ENCODE peak calls at places on chromosomes 4 and X, in six cellular contexts. T, N, Z, W, B and Q are unnamed samples.

GRCh38 chr4:1726146-1726934 is 5.0 kb downstream of the TACC3 start:
- DNase-seq in B (peak; percentile 67), T (peak; percentile 97), W (peak; percentile 84), N (peak; percentile 84), Z (peak; percentile 83), Q (peak; percentile 90)

GRCh38 chrX:19824603-19825002 is 62.8 kb downstream of the SH3KBP1 start:
- DNase-seq in N (no peak), B (no peak), Z (no peak), T (no peak), W (no peak), Q (no peak)

GRCh38 chr4:113278324-113278934 is 229.0 kb downstream of the ANK2 start:
- DNase-seq in W (peak; percentile 69), N (peak; percentile 70), T (peak; percentile 78), B (peak; percentile 55), Z (peak; percentile 69), Q (no peak)

GRCh38 chr4:105624530-105624929 is 72.1 kb downstream of the ARHGEF38 start:
- DNase-seq in B (peak; percentile 58), Z (no peak), T (no peak), N (no peak), W (no peak), Q (no peak)

GRCh38 chr4:152010680-152011079 is 249.9 kb upstream of the GATB start:
- DNase-seq in Z (no peak), W (no peak), T (no peak), B (no peak), N (no peak), Q (no peak)

GRCh38 chr4:4640692-4641091 is 98.8 kb upstream of the STX18 start:
- DNase-seq in B (no peak), Z (no peak), N (no peak), T (peak; percentile 45), W (no peak), Q (peak; percentile 63)

GRCh38 chr4:147037089-147037488 is 91.4 kb upstream of the TTC29 start:
- DNase-seq in W (no peak), B (no peak), Z (no peak), N (no peak), T (no peak), Q (no peak)

GRCh38 chrX:100615015-100615414 is 21.6 kb downstream of the TSPAN6 start:
- DNase-seq in W (peak; percentile 47), B (peak; percentile 50), Z (no peak), N (peak; percentile 60), T (no peak), Q (no peak)

GRCh38 chr4:98448923-98449322 is 187.7 kb downstream of the RAP1GDS1 start:
- DNase-seq in Z (no peak), T (no peak), B (peak; percentile 47), W (no peak), N (no peak), Q (no peak)

GRCh38 chrX:129139837-129140679 is 383.2 kb downstream of the SMARCA1 start:
- DNase-seq in N (peak; percentile 78), T (no peak), B (no peak), Z (no peak), W (no peak), Q (no peak)

GRCh38 chr4:46648088-46648744 is 258.3 kb upstream of the GABRA2 start:
- DNase-seq in Z (no peak), B (peak; percentile 72), W (no peak), N (peak; percentile 24), T (peak; percentile 21), Q (no peak)

GRCh38 chr4:77035153-77035552 is 40.6 kb downstream of the CCNI start:
- DNase-seq in W (no peak), T (no peak), B (no peak), Z (no peak), N (no peak), Q (no peak)

GRCh38 chrX:110683925-110684324 is 111.7 kb downstream of the CHRDL1 start:
- DNase-seq in B (no peak), T (no peak), W (no peak), Z (no peak), N (no peak), Q (no peak)

GRCh38 chr4:92304073-92304472 is 307 bp downstream of the GRID2 start:
- DNase-seq in Z (no peak), B (no peak), W (no peak), N (no peak), T (no peak), Q (no peak)

GRCh38 chr4:123411976-123412589 is 15.5 kb downstream of the SPRY1 start:
- DNase-seq in T (no peak), W (no peak), Z (no peak), N (no peak), B (no peak), Q (no peak)

GRCh38 chr4:170386511-170386910 is 296.8 kb upstream of the AADAT start:
- DNase-seq in B (peak; percentile 10), W (no peak), T (no peak), Z (no peak), N (no peak), Q (no peak)

GRCh38 chrX:134377537-134377936 is 82.4 kb upstream of the HPRT1 start:
- DNase-seq in W (no peak), B (peak; percentile 32), Z (no peak), N (peak; percentile 62), T (no peak), Q (no peak)

GRCh38 chr4:106502106-106502699 is 133.6 kb upstream of the GIMD1 start:
- DNase-seq in T (peak; percentile 60), N (peak; percentile 47), Z (no peak), W (peak; percentile 31), B (peak; percentile 52), Q (peak; percentile 38)

GRCh38 chr4:79227896-79228295 is 98.0 kb downstream of the NAA11 start:
- DNase-seq in B (no peak), N (no peak), T (no peak), W (no peak), Z (no peak), Q (no peak)

GRCh38 chr4:34771632-34772031 is 1472.7 kb downstream of the ARAP2 start:
- DNase-seq in Z (no peak), T (no peak), B (no peak), W (no peak), N (peak; percentile 28), Q (no peak)

GRCh38 chr4:141335166-141335565 is 114.5 kb downstream of the ZNF330 start:
- DNase-seq in B (no peak), N (no peak), Z (no peak), T (no peak), W (no peak), Q (no peak)

GRCh38 chrX:2549874-2550273 is 49.1 kb upstream of the DHRSX start:
- DNase-seq in N (no peak), W (no peak), Z (no peak), T (no peak), B (no peak), Q (no peak)

GRCh38 chrX:39212456-39212855 is 411.2 kb downstream of the MID1IP1 start:
- DNase-seq in W (no peak), N (no peak), B (no peak), Z (no peak), T (no peak), Q (no peak)

GRCh38 chrX:103913356-103914020 is 48.9 kb upstream of the TMSB15B start:
- DNase-seq in W (no peak), Z (no peak), N (no peak), B (no peak), T (no peak), Q (no peak)

GRCh38 chrX:103918584-103919335 is 43.7 kb upstream of the TMSB15B start:
- DNase-seq in T (peak; percentile 61), Z (peak; percentile 54), W (peak; percentile 63), N (peak; percentile 75), B (peak; percentile 66), Q (peak; percentile 85)

GRCh38 chrX:103918050-103918449 is 44.4 kb upstream of the TMSB15B start:
- DNase-seq in W (peak; percentile 51), Z (peak; percentile 57), T (peak; percentile 53), N (peak; percentile 81), B (peak; percentile 65), Q (peak; percentile 44)

DNA sequence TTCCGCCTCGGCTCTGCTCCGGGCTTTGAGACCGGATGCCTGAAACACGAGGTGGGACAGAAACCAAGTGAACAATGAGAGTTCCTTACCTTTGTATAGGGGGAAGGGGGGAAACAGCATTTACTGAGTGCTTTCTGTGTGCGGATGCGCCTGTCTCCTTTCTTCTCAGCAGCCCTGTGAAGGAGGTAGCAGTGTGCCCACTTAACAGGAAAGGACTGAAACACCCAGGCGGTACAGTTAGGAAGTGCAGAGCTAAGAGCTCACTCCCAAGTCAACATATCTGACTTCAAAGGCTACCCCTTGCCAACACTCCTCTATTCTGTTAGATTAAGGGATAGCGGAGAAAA is 43.1 kb upstream of the TMSB15B start:
- DNase-seq in T (no peak), B (no peak), W (no peak), N (peak; percentile 72), Z (no peak), Q (no peak)
- TF ChIP-seq CTCF in T (peak; percentile 55), B (peak; percentile 28), W (no peak), N (no peak), Z (no peak), Q (peak; percentile 33)

GRCh38 chr4:173837517-173837916 is 307.5 kb upstream of the HAND2 start:
- DNase-seq in B (no peak), W (no peak), T (no peak), N (no peak), Z (no peak), Q (no peak)

GRCh38 chr4:173829565-173829964 is 299.5 kb upstream of the HAND2 start:
- DNase-seq in W (no peak), Z (no peak), T (no peak), N (no peak), B (no peak), Q (no peak)

GRCh38 chr4:173835863-173836262 is 305.8 kb upstream of the HAND2 start:
- DNase-seq in Z (peak; percentile 27), T (no peak), N (no peak), B (peak; percentile 3), W (no peak), Q (peak; percentile 33)

DNA sequence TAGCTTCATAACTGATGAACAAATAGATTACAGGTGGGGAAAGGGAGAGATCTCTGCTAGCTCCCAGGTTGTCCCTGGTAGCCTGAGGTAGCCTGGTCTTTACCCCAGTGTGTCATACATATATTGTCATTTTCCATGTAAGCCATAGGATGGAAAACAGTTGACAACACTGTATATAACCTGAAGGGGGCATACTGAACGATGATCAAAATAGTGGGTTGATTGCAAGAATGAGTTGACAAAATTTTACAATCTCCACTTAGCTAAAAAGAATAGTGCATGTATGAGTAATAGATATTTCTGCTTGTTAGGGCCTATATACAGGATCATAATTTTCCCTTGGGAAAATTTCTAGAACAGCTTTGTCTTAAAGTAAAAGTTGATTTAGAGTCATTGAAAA is 304.1 kb upstream of the HAND2 start:
- DNase-seq in B (no peak), Z (no peak), N (peak; percentile 20), T (no peak), W (no peak), Q (no peak)
- TF ChIP-seq CTCF in B (no peak), Z (no peak), N (no peak), T (no peak), W (no peak), Q (no peak)

DNA sequence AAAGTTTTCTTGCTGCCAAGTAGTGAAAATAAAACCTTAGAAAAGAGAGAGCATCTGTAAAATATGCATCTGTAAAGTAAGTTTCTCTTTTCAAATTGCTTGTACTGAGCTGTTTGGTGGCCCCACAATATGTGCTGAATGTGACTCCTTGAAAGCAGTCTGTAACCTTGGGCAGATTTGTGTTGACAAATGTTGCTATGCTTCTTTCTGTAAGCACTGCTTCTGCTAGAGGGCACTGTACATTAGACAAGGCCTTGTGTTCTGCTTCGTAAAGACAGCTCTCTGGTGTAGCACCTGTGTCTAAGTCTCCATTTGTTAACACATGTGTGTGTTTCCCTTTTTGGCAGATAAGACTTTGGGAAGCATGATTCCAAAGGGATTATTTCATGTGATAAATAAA is 56.6 kb upstream of the NRK start:
- DNase-seq in W (no peak), N (no peak), B (no peak), Z (no peak), T (no peak), Q (no peak)
- TF ChIP-seq CTCF in W (no peak), N (no peak), B (no peak), Z (no peak), T (no peak), Q (no peak)

GRCh38 chr4:139027771-139028170 is 12.2 kb downstream of the NOCT start:
- DNase-seq in Z (no peak), B (no peak), W (no peak), N (no peak), T (no peak), Q (no peak)
- TF ChIP-seq CTCF in Z (no peak), B (no peak), W (no peak), N (no peak), T (no peak), Q (no peak)